ENCODE peak calls at places on chromosomes 16 and 17, in four cellular contexts. U is mucosa of descending colon, Y is fibroblast of lung, V is upper lobe of right lung. N is an unnamed sample.

GRCh38 chr17:38870259-38871165 is 654 bp downstream of the LASP1 start:
- DNase-seq in Y (peak), V (peak), U (peak), N (peak)

GRCh38 chr16:22016927-22017326 is 9.0 kb downstream of the MOSMO start:
- DNase-seq in U (no peak), Y (no peak), V (no peak), N (no peak)

GRCh38 chr17:12133183-12133582 is 112.5 kb downstream of the MAP2K4 start:
- DNase-seq in V (no peak), Y (no peak), U (no peak), N (no peak)

GRCh38 chr16:89893642-89894548 is 20.5 kb downstream of the TCF25 start:
- DNase-seq in V (no peak), Y (no peak), U (no peak), N (no peak)

GRCh38 chr17:12227547-12227946 is 206.9 kb downstream of the MAP2K4 start:
- DNase-seq in U (no peak), V (no peak), Y (no peak), N (no peak)

GRCh38 chr17:7884581-7885356 is 3.8 kb upstream of the CHD3 start:
- DNase-seq in U (peak), Y (no peak), V (peak), N (peak)

GRCh38 chr16:54417384-54417783 is 130.8 kb upstream of the IRX3 start:
- DNase-seq in Y (no peak), V (no peak), U (no peak), N (no peak)

GRCh38 chr16:79082955-79083354 is 517.6 kb downstream of the MAF start:
- DNase-seq in V (no peak), Y (no peak), U (no peak), N (peak)

GRCh38 chr16:88705076-88705684 is 1.0 kb downstream of the RNF166 start:
- DNase-seq in U (no peak), Y (no peak), V (no peak), N (peak)

GRCh38 chr17:59181481-59181880 is 25.9 kb downstream of the PRR11 start:
- DNase-seq in V (no peak), Y (no peak), U (no peak), N (no peak)

GRCh38 chr17:63659850-63660249 is 37.6 kb downstream of the MAP3K3 start:
- DNase-seq in Y (no peak), V (no peak), U (no peak), N (no peak)

GRCh38 chr17:8488931-8489330 is 53.2 kb downstream of the NDEL1 start:
- DNase-seq in Y (peak), V (peak), U (no peak), N (no peak)

GRCh38 chr17:67746704-67747571 is 29.2 kb downstream of the NOL11 start:
- DNase-seq in Y (no peak), V (no peak), U (no peak), N (no peak)

GRCh38 chr17:16872836-16873653 is 98.9 kb downstream of the TNFRSF13B start:
- DNase-seq in V (peak), U (peak), Y (no peak), N (peak)

GRCh38 chr17:82803606-82804005 is 36.2 kb downstream of the ZNF750 start:
- DNase-seq in U (no peak), V (no peak), Y (no peak), N (no peak)

GRCh38 chr17:81427446-81428120 is 32.3 kb downstream of the BAHCC1 start:
- DNase-seq in Y (no peak), U (no peak), V (peak), N (no peak)

GRCh38 chr17:52384695-52385094 is 226.2 kb upstream of the CA10 start:
- DNase-seq in Y (no peak), U (no peak), V (no peak), N (no peak)

GRCh38 chr16:24810951-24811843 is 34.6 kb upstream of the SLC5A11 start:
- DNase-seq in U (no peak), Y (no peak), V (no peak), N (no peak)

GRCh38 chr16:66619036-66619435 is 14.5 kb downstream of the CMTM3 start:
- DNase-seq in U (no peak), Y (peak), V (no peak), N (no peak)

DNA sequence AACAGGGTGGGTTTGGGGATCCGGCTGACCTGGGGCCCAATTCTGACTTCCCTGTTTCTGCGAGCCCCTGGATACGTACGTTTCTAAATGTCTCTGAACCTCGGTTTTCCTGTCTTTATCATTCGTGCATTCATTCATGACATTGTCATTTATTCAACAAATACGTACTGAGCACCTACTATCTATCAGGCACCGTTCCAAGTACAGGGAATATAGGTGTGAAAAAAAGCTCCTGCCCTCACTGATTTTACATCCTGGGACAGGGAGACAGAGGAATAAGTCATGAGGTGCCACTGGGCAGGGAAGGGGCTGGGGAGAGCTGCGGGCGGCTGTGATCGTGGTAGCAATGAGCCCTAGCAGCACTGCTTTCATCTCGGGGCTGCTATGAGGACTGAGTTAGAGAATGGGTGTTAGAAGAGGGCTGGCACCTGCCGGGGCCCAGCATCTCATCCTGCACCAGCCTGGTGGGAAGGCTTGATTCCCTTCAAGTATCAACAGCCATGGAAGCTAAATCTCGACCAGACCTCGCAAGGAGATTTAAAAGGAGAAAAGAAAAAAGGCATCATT is 88.3 kb upstream of the DNAH17 start:
- DNase-seq in U (no peak), Y (no peak), V (peak), N (no peak)
- TF ChIP-seq CTCF in U (no peak), Y (no peak), V (no peak), N (no peak)

GRCh38 chr17:57604771-57605733 is 140.0 kb downstream of the CCDC182 start:
- DNase-seq in Y (peak), V (peak), U (peak), N (peak)

GRCh38 chr17:57606111-57606875 is 138.8 kb downstream of the CCDC182 start:
- DNase-seq in V (peak), U (no peak), Y (no peak), N (no peak)

GRCh38 chr17:57603978-57604377 is 141.1 kb downstream of the CCDC182 start:
- DNase-seq in Y (no peak), V (peak), U (no peak), N (peak)

GRCh38 chr17:57607553-57608120 is 137.5 kb downstream of the CCDC182 start:
- DNase-seq in V (peak), Y (no peak), U (no peak), N (peak)

GRCh38 chr17:57605734-57606105 is 139.4 kb downstream of the CCDC182 start:
- DNase-seq in U (no peak), Y (no peak), V (peak), N (no peak)
- TF ChIP-seq CTCF in U (no peak), Y (no peak), V (no peak), N (no peak)

DNA sequence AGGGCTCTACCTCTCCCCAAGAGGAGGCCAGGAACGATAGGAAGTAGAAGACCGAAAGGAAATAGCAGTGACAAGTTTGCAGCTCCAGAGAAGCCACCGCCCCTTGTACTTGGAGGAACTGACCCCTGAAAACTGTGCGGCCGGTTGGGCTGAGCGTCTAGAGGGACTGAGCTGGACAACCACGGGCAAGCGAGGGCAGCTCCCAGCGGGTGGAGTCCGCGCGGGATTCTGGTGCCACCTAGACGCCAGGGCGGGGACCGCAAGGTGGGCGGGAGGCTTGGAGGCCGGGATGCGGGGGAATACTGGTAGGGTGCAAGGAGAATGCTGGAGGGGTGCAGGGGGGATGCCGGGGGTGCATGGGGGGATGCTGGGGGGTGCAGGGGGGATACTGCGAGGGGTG is 1.3 kb upstream of the SLC6A4 start:
- DNase-seq in Y (peak), V (peak), U (no peak), N (peak)
- TF ChIP-seq CTCF in Y (peak), V (peak), U (no peak), N (no peak)

DNA sequence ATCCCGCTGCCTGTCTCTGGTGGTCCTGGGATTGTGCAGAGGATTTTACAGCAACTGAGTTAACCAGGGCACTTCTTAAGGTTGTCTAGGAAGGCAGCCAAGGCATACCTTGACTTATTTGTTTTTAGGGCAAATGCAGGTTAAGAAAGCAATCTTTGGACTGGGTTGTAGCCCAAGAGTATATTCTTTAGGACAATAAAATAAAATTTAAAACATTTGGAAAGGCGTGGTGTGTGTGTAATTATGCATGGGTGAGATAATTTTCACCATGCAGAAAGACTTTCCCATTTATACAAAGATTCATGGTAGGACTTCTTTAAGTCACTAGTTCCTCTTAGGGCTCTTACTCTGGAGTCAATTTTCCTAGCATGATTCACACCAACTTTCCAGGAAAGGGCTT is 93.1 kb downstream of the SPACA3 start:
- DNase-seq in U (no peak), Y (no peak), V (no peak), N (no peak)
- TF ChIP-seq CTCF in U (no peak), Y (no peak), V (no peak), N (no peak)

GRCh38 chr16:30660424-30661251 is 2.4 kb downstream of the FBRS start:
- DNase-seq in Y (no peak), U (peak), V (no peak), N (peak)

GRCh38 chr16:30656974-30657865 is 1.0 kb upstream of the FBRS start:
- DNase-seq in U (no peak), Y (no peak), V (no peak), N (no peak)

GRCh38 chr16:30659507-30660423 is 1.5 kb downstream of the FBRS start:
- DNase-seq in Y (peak), V (peak), U (peak), N (peak)

GRCh38 chr16:30657866-30658730 is at the start of gene FBRS:
- DNase-seq in U (peak), Y (peak), V (peak), N (peak)

GRCh38 chr16:30658731-30659506 is 688 bp downstream of the FBRS start:
- DNase-seq in V (peak), U (peak), Y (peak), N (peak)
- TF ChIP-seq CTCF in V (no peak), U (no peak), Y (no peak), N (no peak)

GRCh38 chr16:77722315-77723107 is at the start of gene NUDT7:
- DNase-seq in Y (peak), U (peak), V (peak), N (peak)
- TF ChIP-seq CTCF in Y (no peak), U (no peak), V (peak), N (peak)